ENCODE peak calls at places on chromosomes 3 and 15, in eight cellular contexts. One of them, this sample, is unnamed.

GRCh38 chr3:102087236-102087635 is 237.9 kb downstream of the NFKBIZ start:
- DNase-seq in astrocyte: no peak
- DNase-seq in colonic mucosa: no peak
- DNase-seq in Karpas-422: no peak
- DNase-seq in neural progenitor cell: no peak
- DNase-seq in H1: no peak
- DNase-seq in DND-41: no peak
- DNase-seq in HepG2: no peak
- DNase-seq in this sample: no peak

GRCh38 chr3:109268181-109268580 is 48.1 kb downstream of the DPPA2 start:
- DNase-seq in Karpas-422: no peak
- DNase-seq in neural progenitor cell: no peak
- DNase-seq in H1: no peak
- DNase-seq in HepG2: no peak
- DNase-seq in colonic mucosa: no peak
- DNase-seq in astrocyte: peak; percentile 31
- DNase-seq in DND-41: no peak
- DNase-seq in this sample: no peak

GRCh38 chr3:124895756-124896155 is 8.6 kb upstream of the ITGB5 start:
- DNase-seq in HepG2: no peak
- DNase-seq in Karpas-422: no peak
- DNase-seq in DND-41: no peak
- DNase-seq in H1: no peak
- DNase-seq in neural progenitor cell: no peak
- DNase-seq in colonic mucosa: no peak
- DNase-seq in astrocyte: no peak
- DNase-seq in this sample: no peak

GRCh38 chr15:45587861-45588170 is 637 bp downstream of the BLOC1S6 start:
- DNase-seq in DND-41: no peak
- DNase-seq in neural progenitor cell: peak; percentile 51
- DNase-seq in colonic mucosa: no peak
- DNase-seq in astrocyte: no peak
- DNase-seq in HepG2: no peak
- DNase-seq in H1: no peak
- DNase-seq in Karpas-422: no peak
- DNase-seq in this sample: no peak

GRCh38 chr15:59539799-59540198 is 71.8 kb upstream of the GCNT3 start:
- DNase-seq in neural progenitor cell: no peak
- DNase-seq in DND-41: no peak
- DNase-seq in Karpas-422: no peak
- DNase-seq in H1: no peak
- DNase-seq in HepG2: no peak
- DNase-seq in astrocyte: no peak
- DNase-seq in colonic mucosa: no peak
- DNase-seq in this sample: no peak

GRCh38 chr3:38805765-38806386 is 10.1 kb downstream of the SCN10A start:
- DNase-seq in colonic mucosa: peak; percentile 46
- DNase-seq in HepG2: peak; percentile 60
- DNase-seq in Karpas-422: peak; percentile 88
- DNase-seq in H1: peak; percentile 15
- DNase-seq in astrocyte: peak; percentile 60
- DNase-seq in DND-41: peak; percentile 82
- DNase-seq in neural progenitor cell: peak; percentile 95
- DNase-seq in this sample: peak; percentile 81

GRCh38 chr3:52039846-52040245 is 16.5 kb downstream of the DUSP7 start:
- DNase-seq in astrocyte: peak; percentile 37
- DNase-seq in Karpas-422: no peak
- DNase-seq in neural progenitor cell: peak; percentile 78
- DNase-seq in DND-41: no peak
- DNase-seq in H1: no peak
- DNase-seq in colonic mucosa: no peak
- DNase-seq in HepG2: peak; percentile 93
- DNase-seq in this sample: no peak

GRCh38 chr3:143265501-143266070 is 146.0 kb downstream of the CHST2 start:
- DNase-seq in colonic mucosa: no peak
- DNase-seq in DND-41: no peak
- DNase-seq in neural progenitor cell: no peak
- DNase-seq in HepG2: no peak
- DNase-seq in Karpas-422: no peak
- DNase-seq in H1: no peak
- DNase-seq in astrocyte: no peak
- DNase-seq in this sample: no peak

GRCh38 chr15:78054518-78054917 is 23.0 kb downstream of the TBC1D2B start:
- DNase-seq in H1: no peak
- DNase-seq in HepG2: no peak
- DNase-seq in colonic mucosa: no peak
- DNase-seq in Karpas-422: no peak
- DNase-seq in DND-41: no peak
- DNase-seq in neural progenitor cell: no peak
- DNase-seq in astrocyte: no peak
- DNase-seq in this sample: no peak

GRCh38 chr15:36936652-36937051 is 163.7 kb downstream of the MEIS2 start:
- DNase-seq in H1: no peak
- DNase-seq in Karpas-422: no peak
- DNase-seq in neural progenitor cell: no peak
- DNase-seq in astrocyte: peak; percentile 56
- DNase-seq in colonic mucosa: no peak
- DNase-seq in HepG2: no peak
- DNase-seq in DND-41: no peak
- DNase-seq in this sample: no peak

GRCh38 chr3:16884084-16884747 is 539 bp upstream of the PLCL2 start:
- DNase-seq in Karpas-422: peak; percentile 77
- DNase-seq in HepG2: no peak
- DNase-seq in DND-41: peak; percentile 49
- DNase-seq in neural progenitor cell: peak; percentile 91
- DNase-seq in H1: no peak
- DNase-seq in colonic mucosa: peak; percentile 77
- DNase-seq in astrocyte: no peak
- DNase-seq in this sample: peak; percentile 73

GRCh38 chr3:186413615-186414415 is 51.8 kb upstream of the DGKG start:
- DNase-seq in H1: peak; percentile 23
- DNase-seq in DND-41: no peak
- DNase-seq in colonic mucosa: no peak
- DNase-seq in astrocyte: no peak
- DNase-seq in HepG2: no peak
- DNase-seq in Karpas-422: no peak
- DNase-seq in neural progenitor cell: peak; percentile 76
- DNase-seq in this sample: peak; percentile 23

GRCh38 chr3:170163956-170164645 is 17.4 kb downstream of the PHC3 start:
- DNase-seq in neural progenitor cell: no peak
- DNase-seq in H1: no peak
- DNase-seq in DND-41: no peak
- DNase-seq in colonic mucosa: no peak
- DNase-seq in astrocyte: no peak
- DNase-seq in HepG2: no peak
- DNase-seq in Karpas-422: no peak
- DNase-seq in this sample: no peak

GRCh38 chr15:47397587-47397986 is 319.7 kb upstream of the SEMA6D start:
- DNase-seq in neural progenitor cell: no peak
- DNase-seq in astrocyte: no peak
- DNase-seq in HepG2: no peak
- DNase-seq in H1: no peak
- DNase-seq in colonic mucosa: no peak
- DNase-seq in DND-41: no peak
- DNase-seq in Karpas-422: no peak
- DNase-seq in this sample: no peak

GRCh38 chr15:47399100-47399499 is 318.2 kb upstream of the SEMA6D start:
- DNase-seq in neural progenitor cell: no peak
- DNase-seq in H1: no peak
- DNase-seq in colonic mucosa: no peak
- DNase-seq in DND-41: no peak
- DNase-seq in HepG2: no peak
- DNase-seq in Karpas-422: no peak
- DNase-seq in astrocyte: no peak
- DNase-seq in this sample: no peak

GRCh38 chr15:47398115-47398514 is 319.2 kb upstream of the SEMA6D start:
- DNase-seq in DND-41: no peak
- DNase-seq in H1: no peak
- DNase-seq in colonic mucosa: no peak
- DNase-seq in neural progenitor cell: no peak
- DNase-seq in Karpas-422: no peak
- DNase-seq in HepG2: no peak
- DNase-seq in astrocyte: no peak
- DNase-seq in this sample: no peak

GRCh38 chr15:47401427-47401826 is 315.9 kb upstream of the SEMA6D start:
- DNase-seq in H1: no peak
- DNase-seq in colonic mucosa: no peak
- DNase-seq in astrocyte: no peak
- DNase-seq in HepG2: no peak
- DNase-seq in DND-41: no peak
- DNase-seq in Karpas-422: no peak
- DNase-seq in neural progenitor cell: no peak
- DNase-seq in this sample: no peak

GRCh38 chr15:47398594-47398993 is 318.7 kb upstream of the SEMA6D start:
- DNase-seq in colonic mucosa: no peak
- DNase-seq in HepG2: no peak
- DNase-seq in H1: no peak
- DNase-seq in Karpas-422: no peak
- DNase-seq in neural progenitor cell: no peak
- DNase-seq in DND-41: no peak
- DNase-seq in astrocyte: no peak
- DNase-seq in this sample: no peak
- H3K4me3 ChIP-seq in colonic mucosa: no peak overlapping the region
- H3K4me3 ChIP-seq in HepG2: no peak overlapping the region
- H3K4me3 ChIP-seq in H1: no peak overlapping the region
- H3K4me3 ChIP-seq in Karpas-422: no peak overlapping the region
- H3K4me3 ChIP-seq in neural progenitor cell: no peak overlapping the region
- H3K4me3 ChIP-seq in DND-41: no peak overlapping the region
- H3K4me3 ChIP-seq in astrocyte: no peak overlapping the region
- H3K4me3 ChIP-seq in this sample: no peak overlapping the region

GRCh38 chr15:92392462-92392861 is 1.2 kb upstream of the ST8SIA2 start:
- DNase-seq in DND-41: no peak
- DNase-seq in colonic mucosa: no peak
- DNase-seq in H1: no peak
- DNase-seq in Karpas-422: no peak
- DNase-seq in astrocyte: no peak
- DNase-seq in HepG2: no peak
- DNase-seq in neural progenitor cell: peak; percentile 75
- DNase-seq in this sample: no peak

GRCh38 chr15:92394327-92395175 is 870 bp downstream of the ST8SIA2 start:
- DNase-seq in Karpas-422: no peak
- DNase-seq in colonic mucosa: no peak
- DNase-seq in DND-41: no peak
- DNase-seq in astrocyte: no peak
- DNase-seq in neural progenitor cell: peak; percentile 74
- DNase-seq in H1: no peak
- DNase-seq in HepG2: no peak
- DNase-seq in this sample: no peak

GRCh38 chr15:92392966-92393286 is 755 bp upstream of the ST8SIA2 start:
- DNase-seq in HepG2: no peak
- DNase-seq in H1: no peak
- DNase-seq in astrocyte: no peak
- DNase-seq in Karpas-422: no peak
- DNase-seq in neural progenitor cell: peak; percentile 21
- DNase-seq in colonic mucosa: no peak
- DNase-seq in DND-41: no peak
- DNase-seq in this sample: no peak

GRCh38 chr15:92393994-92394326 is 279 bp downstream of the ST8SIA2 start:
- DNase-seq in Karpas-422: no peak
- DNase-seq in H1: no peak
- DNase-seq in HepG2: no peak
- DNase-seq in colonic mucosa: no peak
- DNase-seq in astrocyte: no peak
- DNase-seq in neural progenitor cell: no peak
- DNase-seq in DND-41: no peak
- DNase-seq in this sample: no peak

GRCh38 chr15:92393287-92393993 is at the start of gene ST8SIA2:
- DNase-seq in astrocyte: peak; percentile 28
- DNase-seq in H1: no peak
- DNase-seq in DND-41: no peak
- DNase-seq in HepG2: no peak
- DNase-seq in colonic mucosa: peak; percentile 27
- DNase-seq in Karpas-422: no peak
- DNase-seq in neural progenitor cell: peak; percentile 93
- DNase-seq in this sample: no peak
- H3K9ac ChIP-seq in astrocyte: peak within 1 kb of the TSS; percentile 69
- H3K9ac ChIP-seq in H1: peak within 1 kb of the TSS; percentile 75
- H3K9ac ChIP-seq in DND-41: no peak within 1 kb of the TSS
- H3K9ac ChIP-seq in HepG2: no peak within 1 kb of the TSS
- H3K9ac ChIP-seq in colonic mucosa: no peak within 1 kb of the TSS
- H3K9ac ChIP-seq in Karpas-422: no peak within 1 kb of the TSS
- H3K9ac ChIP-seq in neural progenitor cell: no peak within 1 kb of the TSS
- H3K9ac ChIP-seq in this sample: peak within 1 kb of the TSS; percentile 92

GRCh38 chr3:86954751-86955150 is 36.2 kb downstream of the VGLL3 start:
- DNase-seq in HepG2: no peak
- DNase-seq in H1: no peak
- DNase-seq in DND-41: no peak
- DNase-seq in astrocyte: peak; percentile 64
- DNase-seq in neural progenitor cell: no peak
- DNase-seq in colonic mucosa: no peak
- DNase-seq in Karpas-422: no peak
- DNase-seq in this sample: no peak
- H3K4me1 ChIP-seq in HepG2: no peaks in the 10 kb centered on the region
- H3K4me1 ChIP-seq in H1: peaks cover 2% of the 10 kb centered on the region
- H3K4me1 ChIP-seq in DND-41: no peaks in the 10 kb centered on the region
- H3K4me1 ChIP-seq in astrocyte: peaks cover 24% of the 10 kb centered on the region
- H3K4me1 ChIP-seq in neural progenitor cell: no peaks in the 10 kb centered on the region
- H3K4me1 ChIP-seq in colonic mucosa: no peaks in the 10 kb centered on the region
- H3K4me1 ChIP-seq in Karpas-422: no peaks in the 10 kb centered on the region
- H3K4me1 ChIP-seq in this sample: no peaks in the 10 kb centered on the region

GRCh38 chr3:177174607-177175006 is 22.7 kb downstream of the TBL1XR1 start:
- DNase-seq in Karpas-422: no peak
- DNase-seq in DND-41: no peak
- DNase-seq in neural progenitor cell: no peak
- DNase-seq in HepG2: no peak
- DNase-seq in astrocyte: no peak
- DNase-seq in colonic mucosa: no peak
- DNase-seq in H1: no peak
- DNase-seq in this sample: no peak

GRCh38 chr3:177168431-177168830 is 28.9 kb downstream of the TBL1XR1 start:
- DNase-seq in HepG2: no peak
- DNase-seq in astrocyte: no peak
- DNase-seq in H1: no peak
- DNase-seq in DND-41: no peak
- DNase-seq in colonic mucosa: no peak
- DNase-seq in neural progenitor cell: no peak
- DNase-seq in Karpas-422: no peak
- DNase-seq in this sample: no peak

DNA sequence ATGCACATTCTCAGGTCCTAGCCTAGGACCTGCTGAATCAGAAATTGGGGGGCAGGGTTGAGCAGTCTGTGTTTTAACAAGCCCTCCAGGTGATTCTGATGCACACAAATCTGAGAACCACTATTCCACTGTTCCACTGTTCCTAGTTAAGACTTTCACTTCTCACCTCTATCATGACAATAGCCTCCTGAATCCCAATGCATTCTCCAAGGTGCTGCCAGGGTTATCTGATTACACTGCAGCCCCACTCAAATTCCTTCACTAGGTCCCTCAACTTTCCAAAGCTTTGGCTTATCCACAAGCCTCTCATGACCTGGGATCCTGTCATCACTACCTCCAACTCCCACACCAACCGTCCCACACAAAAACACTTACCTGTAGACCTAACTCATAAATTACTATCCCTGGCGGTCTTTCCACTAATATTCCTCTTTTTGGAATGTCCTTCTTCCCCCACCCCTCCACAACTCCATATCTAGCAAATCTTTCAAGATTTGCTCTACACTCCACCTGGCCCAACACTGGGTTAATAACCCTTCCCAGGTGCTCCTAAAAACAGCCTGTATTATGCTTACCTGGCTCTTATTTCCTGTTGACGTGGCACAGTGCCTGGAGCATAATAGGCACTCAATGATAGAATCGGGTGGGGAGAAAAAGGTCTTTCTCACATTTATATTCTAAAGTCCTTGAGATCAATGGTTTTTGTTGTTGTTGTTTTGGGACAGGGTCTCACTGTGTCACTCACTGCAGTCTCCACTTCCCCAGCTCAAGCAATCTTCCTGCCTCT is 27.2 kb downstream of the TBL1XR1 start:
- DNase-seq in astrocyte: no peak
- DNase-seq in DND-41: no peak
- DNase-seq in Karpas-422: no peak
- DNase-seq in H1: no peak
- DNase-seq in colonic mucosa: no peak
- DNase-seq in HepG2: no peak
- DNase-seq in neural progenitor cell: no peak
- DNase-seq in this sample: no peak
- H3K4me3 ChIP-seq in astrocyte: no peak overlapping the region
- H3K4me3 ChIP-seq in DND-41: no peak overlapping the region
- H3K4me3 ChIP-seq in Karpas-422: no peak overlapping the region
- H3K4me3 ChIP-seq in H1: no peak overlapping the region
- H3K4me3 ChIP-seq in colonic mucosa: no peak overlapping the region
- H3K4me3 ChIP-seq in HepG2: no peak overlapping the region
- H3K4me3 ChIP-seq in neural progenitor cell: no peak overlapping the region
- H3K4me3 ChIP-seq in this sample: no peak overlapping the region

This sample was measured in NT2/D1.